ENCODE peak calls at places on chromosomes 12 and 14, in ten cellular contexts. A is SHP77, R is adipocyte, P is IMR-90, O is tibial artery, V is HuH-7, M is GM20000, K is T-helper 2 cell, F is aorta, L is glutamatergic neuron. E is an unnamed sample.

GRCh38 chr12:105228494-105228893 is 7.5 kb downstream of the APPL2 start:
- DNase-seq in K (no peak), L (no peak), A (no peak), F (no peak), V (no peak), P (peak), O (no peak), R (peak), M (peak), E (peak)

GRCh38 chr12:1533602-1534304 is 60.6 kb downstream of the FBXL14 start:
- DNase-seq in K (no peak), O (no peak), A (no peak), P (peak), L (peak), R (peak), V (no peak), F (no peak), M (peak), E (peak)

GRCh38 chr12:10175849-10176641 is 2.8 kb upstream of the TMEM52B start:
- DNase-seq in R (no peak), V (no peak), O (no peak), A (no peak), F (no peak), P (no peak), L (no peak), K (no peak), M (no peak), E (no peak)

GRCh38 chr12:44616385-44616784 is 259.7 kb downstream of the NELL2 start:
- DNase-seq in K (no peak), P (peak), L (no peak), O (no peak), A (no peak), M (no peak), R (peak), V (no peak), F (no peak), E (no peak)

GRCh38 chr12:92185052-92185451 is 39.4 kb upstream of the BTG1 start:
- DNase-seq in R (no peak), M (peak), K (no peak), V (no peak), A (no peak), O (no peak), P (no peak), F (no peak), L (no peak), E (peak)

GRCh38 chr14:20456971-20457370 is 1.9 kb downstream of the APEX1 start:
- DNase-seq in F (no peak), K (no peak), A (no peak), L (no peak), R (no peak), M (no peak), P (no peak), V (no peak), O (no peak), E (no peak)

GRCh38 chr12:80708535-80709328 is 1.3 kb downstream of the MYF6 start:
- DNase-seq in K (no peak), V (no peak), M (no peak), R (no peak), F (peak), A (no peak), L (peak), P (no peak), O (no peak), E (no peak)

GRCh38 chr12:121800694-121801600 is 2.9 kb upstream of the SETD1B start:
- DNase-seq in L (peak), M (peak), P (peak), F (peak), K (peak), R (peak), O (peak), A (no peak), V (no peak), E (no peak)

GRCh38 chr14:50109342-50109741 is 7.0 kb downstream of the VCPKMT start:
- DNase-seq in O (no peak), R (peak), L (peak), P (peak), M (no peak), A (no peak), F (no peak), V (no peak), K (no peak), E (no peak)

GRCh38 chr12:124007356-124007755 is 34.3 kb downstream of the ZNF664 start:
- DNase-seq in L (no peak), O (no peak), F (no peak), P (no peak), K (no peak), R (no peak), V (no peak), A (no peak), M (no peak), E (no peak)

GRCh38 chr12:98162906-98163678 is 352.3 kb upstream of the TMPO start:
- DNase-seq in P (no peak), L (no peak), O (no peak), K (no peak), V (no peak), R (no peak), F (no peak), A (no peak), M (no peak), E (no peak)

GRCh38 chr12:127943481-127944210 is 323.3 kb upstream of the TMEM132C start:
- DNase-seq in F (no peak), V (no peak), R (no peak), O (no peak), P (no peak), L (no peak), A (no peak), K (no peak), M (no peak), E (no peak)

GRCh38 chr14:28294834-28295440 is 471.6 kb upstream of the FOXG1 start:
- DNase-seq in F (no peak), K (no peak), V (peak), R (peak), P (no peak), M (no peak), O (no peak), L (no peak), A (peak), E (no peak)

GRCh38 chr12:45725631-45726593 is 3.6 kb upstream of the ARID2 start:
- DNase-seq in V (peak), M (peak), K (no peak), P (peak), F (no peak), R (peak), A (peak), O (no peak), L (no peak), E (peak)

GRCh38 chr14:24673059-24673458 is 39.1 kb upstream of the GZMB start:
- DNase-seq in L (no peak), P (no peak), M (no peak), F (no peak), R (no peak), V (no peak), K (no peak), A (no peak), O (no peak), E (no peak)

GRCh38 chr12:109737631-109738030 is 24.0 kb downstream of the FAM222A start:
- DNase-seq in A (no peak), P (no peak), V (peak), F (peak), L (peak), K (no peak), R (no peak), M (no peak), O (no peak), E (no peak)

GRCh38 chr14:37903561-37904191 is 304.0 kb upstream of the SSTR1 start:
- DNase-seq in V (peak), F (no peak), R (peak), L (peak), K (no peak), M (peak), P (peak), O (no peak), A (peak), E (peak)

GRCh38 chr14:99724196-99724891 is 40.2 kb downstream of the CYP46A1 start:
- DNase-seq in F (peak), O (no peak), P (peak), R (no peak), A (no peak), M (no peak), V (no peak), K (no peak), L (no peak), E (no peak)

GRCh38 chr12:85835810-85836715 is at the start of gene RASSF9:
- DNase-seq in F (peak), M (no peak), L (no peak), R (peak), K (no peak), P (peak), A (no peak), O (peak), V (peak), E (no peak)

GRCh38 chr12:52876371-52876770 is 27.6 kb upstream of the KRT78 start:
- DNase-seq in L (no peak), R (no peak), O (no peak), K (no peak), M (no peak), A (no peak), P (no peak), F (peak), V (no peak), E (no peak)

GRCh38 chr12:42756841-42757661 is 167.5 kb upstream of the PRICKLE1 start:
- DNase-seq in L (no peak), A (no peak), K (no peak), P (peak), M (no peak), O (no peak), F (no peak), V (no peak), R (peak), E (no peak)

GRCh38 chr12:112130461-112130998 is 5.2 kb downstream of the TRAFD1 start:
- DNase-seq in O (no peak), M (peak), F (no peak), V (no peak), A (no peak), L (no peak), K (no peak), R (peak), P (peak), E (peak)

GRCh38 chr14:61525293-61526011 is 169.9 kb upstream of the HIF1A start:
- DNase-seq in L (no peak), O (peak), A (no peak), F (peak), P (peak), K (peak), V (no peak), R (no peak), M (no peak), E (peak)

GRCh38 chr14:64584185-64584584 is 34.4 kb downstream of the PPP1R36 start:
- DNase-seq in L (no peak), F (no peak), M (no peak), V (no peak), R (no peak), K (no peak), O (no peak), A (no peak), P (no peak), E (no peak)

GRCh38 chr12:13950502-13950901 is 30.9 kb downstream of the GRIN2B start:
- DNase-seq in F (no peak), V (no peak), L (no peak), O (no peak), P (no peak), M (no peak), K (no peak), A (no peak), R (no peak), E (no peak)

GRCh38 chr12:20369164-20370000 is 1.0 kb downstream of the PDE3A start:
- DNase-seq in K (no peak), L (peak), P (peak), R (peak), V (peak), F (peak), A (peak), M (no peak), O (peak), E (peak)

GRCh38 chr12:3103806-3104205 is 26.6 kb downstream of the TSPAN9 start:
- DNase-seq in F (no peak), A (no peak), M (no peak), P (no peak), R (no peak), K (no peak), O (no peak), L (no peak), V (no peak), E (no peak)

GRCh38 chr14:54474232-54474793 is 14.5 kb downstream of the GMFB start:
- DNase-seq in R (peak), M (no peak), F (no peak), O (no peak), V (no peak), A (no peak), L (no peak), K (no peak), P (peak), E (no peak)

GRCh38 chr14:94334837-94335236 is 11.7 kb upstream of the SERPINA6 start:
- DNase-seq in A (no peak), R (no peak), F (no peak), V (no peak), K (no peak), M (no peak), L (no peak), P (no peak), O (no peak), E (no peak)

GRCh38 chr14:104494483-104494882 is 85.1 kb upstream of the C14orf180 start:
- DNase-seq in F (no peak), P (no peak), M (no peak), O (no peak), R (no peak), V (no peak), A (no peak), K (no peak), L (no peak), E (no peak)

GRCh38 chr14:76117789-76118188 is 33.9 kb upstream of the GPATCH2L start:
- DNase-seq in K (no peak), M (no peak), L (no peak), V (no peak), F (no peak), R (no peak), P (no peak), O (no peak), A (no peak), E (no peak)

GRCh38 chr14:36317650-36318049 is 2.8 kb downstream of the MBIP start:
- DNase-seq in K (no peak), L (no peak), A (no peak), F (no peak), O (no peak), P (peak), V (no peak), R (peak), M (no peak), E (no peak)

GRCh38 chr12:71440393-71441349 is 1.1 kb downstream of the LGR5 start:
- DNase-seq in M (peak), L (peak), O (no peak), V (peak), R (peak), A (no peak), P (no peak), K (no peak), F (peak), E (peak)

GRCh38 chr12:123519151-123520001 is 14.1 kb downstream of the RILPL1 start:
- DNase-seq in L (no peak), V (no peak), P (peak), M (no peak), K (no peak), O (peak), R (peak), F (peak), A (no peak), E (no peak)